ENCODE peak calls at places on chromosomes 12 and 14, in four cellular contexts. One of them, this sample, is unnamed.

GRCh38 chr12:105911966-105912365 is 226.8 kb downstream of the NUAK1 start:
- DNase-seq in lower lobe of right lung: no peak
- DNase-seq in neuronal stem cell: no peak
- DNase-seq in choroid plexus epithelial cell: no peak
- DNase-seq in this sample: no peak

GRCh38 chr14:100842799-100843198 is 16.9 kb downstream of the MEG3 start:
- DNase-seq in neuronal stem cell: no peak
- DNase-seq in lower lobe of right lung: peak; percentile 10
- DNase-seq in choroid plexus epithelial cell: peak; percentile 88
- DNase-seq in this sample: peak; percentile 88

GRCh38 chr12:12428961-12429657 is 72.2 kb downstream of the BORCS5 start:
- DNase-seq in lower lobe of right lung: no peak
- DNase-seq in choroid plexus epithelial cell: no peak
- DNase-seq in neuronal stem cell: no peak
- DNase-seq in this sample: no peak

GRCh38 chr12:31465002-31465401 is 125.9 kb downstream of the DENND5B start:
- DNase-seq in neuronal stem cell: no peak
- DNase-seq in choroid plexus epithelial cell: no peak
- DNase-seq in lower lobe of right lung: no peak
- DNase-seq in this sample: no peak

GRCh38 chr12:74286254-74286653 is 251.4 kb upstream of the ATXN7L3B start:
- DNase-seq in lower lobe of right lung: no peak
- DNase-seq in choroid plexus epithelial cell: no peak
- DNase-seq in neuronal stem cell: no peak
- DNase-seq in this sample: no peak

GRCh38 chr12:51884676-51885229 is 3.1 kb upstream of the ANKRD33 start:
- DNase-seq in neuronal stem cell: no peak
- DNase-seq in lower lobe of right lung: no peak
- DNase-seq in choroid plexus epithelial cell: no peak
- DNase-seq in this sample: no peak

GRCh38 chr12:3168775-3169221 is 91.6 kb downstream of the TSPAN9 start:
- DNase-seq in neuronal stem cell: no peak
- DNase-seq in choroid plexus epithelial cell: peak; percentile 96
- DNase-seq in lower lobe of right lung: no peak
- DNase-seq in this sample: peak; percentile 96

GRCh38 chr12:98424726-98425401 is 90.5 kb upstream of the TMPO start:
- DNase-seq in neuronal stem cell: peak; percentile 37
- DNase-seq in choroid plexus epithelial cell: peak; percentile 93
- DNase-seq in lower lobe of right lung: peak; percentile 60
- DNase-seq in this sample: peak; percentile 79

GRCh38 chr14:59356298-59356697 is 108.9 kb downstream of the GPR135 start:
- DNase-seq in lower lobe of right lung: no peak
- DNase-seq in choroid plexus epithelial cell: no peak
- DNase-seq in neuronal stem cell: no peak
- DNase-seq in this sample: no peak

GRCh38 chr14:69876848-69877306 is 2.3 kb upstream of the SMOC1 start:
- DNase-seq in choroid plexus epithelial cell: no peak
- DNase-seq in lower lobe of right lung: no peak
- DNase-seq in neuronal stem cell: no peak
- DNase-seq in this sample: no peak

GRCh38 chr14:69878251-69878650 is 965 bp upstream of the SMOC1 start:
- DNase-seq in choroid plexus epithelial cell: no peak
- DNase-seq in neuronal stem cell: no peak
- DNase-seq in lower lobe of right lung: no peak
- DNase-seq in this sample: no peak

GRCh38 chr14:69876221-69876847 is 2.9 kb upstream of the SMOC1 start:
- DNase-seq in choroid plexus epithelial cell: no peak
- DNase-seq in lower lobe of right lung: no peak
- DNase-seq in neuronal stem cell: no peak
- DNase-seq in this sample: no peak

GRCh38 chr14:69879175-69880047 is at the start of gene SMOC1:
- DNase-seq in choroid plexus epithelial cell: peak; percentile 94
- DNase-seq in neuronal stem cell: peak; percentile 81
- DNase-seq in lower lobe of right lung: no peak
- DNase-seq in this sample: peak; percentile 80

DNA sequence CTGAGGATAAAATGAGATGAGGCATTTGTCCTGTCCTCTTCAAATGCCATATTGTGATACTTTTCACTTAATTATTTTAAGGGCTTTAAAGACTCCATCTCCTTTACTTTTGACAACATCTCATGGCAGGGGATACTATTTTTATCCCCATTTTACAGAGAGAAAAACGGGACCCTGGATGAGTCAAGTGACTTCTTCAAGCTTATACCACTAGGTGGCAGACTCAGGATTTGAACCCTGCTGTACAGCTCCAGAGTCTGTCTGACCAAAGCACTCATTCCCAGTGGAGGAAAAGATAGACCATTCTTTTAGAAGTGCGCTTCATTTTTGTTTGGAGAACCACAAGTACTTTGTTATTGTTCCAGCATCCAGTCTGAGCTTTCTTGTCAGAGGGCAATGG is 1.7 kb upstream of the SMOC1 start:
- DNase-seq in neuronal stem cell: no peak
- DNase-seq in choroid plexus epithelial cell: peak; percentile 86
- DNase-seq in lower lobe of right lung: no peak
- DNase-seq in this sample: peak; percentile 64
- H3K4me3 ChIP-seq in neuronal stem cell: no peak overlapping the region
- H3K4me3 ChIP-seq in choroid plexus epithelial cell: no peak overlapping the region
- H3K4me3 ChIP-seq in lower lobe of right lung: no peak overlapping the region
- H3K4me3 ChIP-seq in this sample: no peak overlapping the region

DNA sequence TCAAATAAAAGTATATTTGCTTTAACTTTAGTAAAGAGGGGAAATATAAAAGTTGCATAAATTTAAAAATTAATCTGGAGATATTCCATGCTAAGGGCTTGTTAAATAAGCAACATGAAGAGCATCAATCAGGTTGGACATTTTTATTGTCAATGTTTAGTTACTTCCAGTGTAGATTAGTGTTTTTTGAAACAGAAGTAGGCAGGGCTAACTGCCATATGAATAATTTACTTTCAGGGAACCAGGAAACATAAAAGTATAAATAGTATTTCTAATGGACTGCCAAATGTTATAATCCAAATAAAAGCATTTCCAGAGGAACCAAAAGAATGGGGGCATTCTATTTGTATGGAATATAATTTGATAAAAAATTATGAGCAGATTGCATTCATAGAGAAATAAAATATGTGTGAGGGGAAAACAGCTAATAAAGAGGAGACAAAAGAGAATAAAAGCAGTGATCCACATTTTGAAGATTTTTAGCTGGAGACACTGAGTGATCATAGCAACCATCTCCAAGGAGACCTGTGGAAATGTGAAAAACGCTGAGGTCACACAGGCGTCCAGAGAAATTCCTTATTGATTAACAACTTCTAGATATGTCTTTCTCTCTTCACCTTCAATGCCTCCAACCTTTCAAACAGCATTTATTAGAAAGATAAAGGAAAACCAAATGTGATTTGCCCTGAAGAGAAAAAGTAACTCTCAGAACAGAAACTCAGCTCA is 70.8 kb downstream of the SRGAP1 start:
- DNase-seq in lower lobe of right lung: no peak
- DNase-seq in neuronal stem cell: no peak
- DNase-seq in choroid plexus epithelial cell: peak; percentile 80
- DNase-seq in this sample: peak; percentile 72
- H3K4me3 ChIP-seq in lower lobe of right lung: no peak overlapping the region
- H3K4me3 ChIP-seq in neuronal stem cell: no peak overlapping the region
- H3K4me3 ChIP-seq in choroid plexus epithelial cell: no peak overlapping the region
- H3K4me3 ChIP-seq in this sample: no peak overlapping the region

GRCh38 chr14:105123981-105124836 is 44.4 kb downstream of the JAG2 start:
- DNase-seq in choroid plexus epithelial cell: no peak
- DNase-seq in lower lobe of right lung: no peak
- DNase-seq in neuronal stem cell: no peak
- DNase-seq in this sample: no peak
- H3K4me3 ChIP-seq in choroid plexus epithelial cell: no peak overlapping the region
- H3K4me3 ChIP-seq in lower lobe of right lung: no peak overlapping the region
- H3K4me3 ChIP-seq in neuronal stem cell: no peak overlapping the region
- H3K4me3 ChIP-seq in this sample: no peak overlapping the region

DNA sequence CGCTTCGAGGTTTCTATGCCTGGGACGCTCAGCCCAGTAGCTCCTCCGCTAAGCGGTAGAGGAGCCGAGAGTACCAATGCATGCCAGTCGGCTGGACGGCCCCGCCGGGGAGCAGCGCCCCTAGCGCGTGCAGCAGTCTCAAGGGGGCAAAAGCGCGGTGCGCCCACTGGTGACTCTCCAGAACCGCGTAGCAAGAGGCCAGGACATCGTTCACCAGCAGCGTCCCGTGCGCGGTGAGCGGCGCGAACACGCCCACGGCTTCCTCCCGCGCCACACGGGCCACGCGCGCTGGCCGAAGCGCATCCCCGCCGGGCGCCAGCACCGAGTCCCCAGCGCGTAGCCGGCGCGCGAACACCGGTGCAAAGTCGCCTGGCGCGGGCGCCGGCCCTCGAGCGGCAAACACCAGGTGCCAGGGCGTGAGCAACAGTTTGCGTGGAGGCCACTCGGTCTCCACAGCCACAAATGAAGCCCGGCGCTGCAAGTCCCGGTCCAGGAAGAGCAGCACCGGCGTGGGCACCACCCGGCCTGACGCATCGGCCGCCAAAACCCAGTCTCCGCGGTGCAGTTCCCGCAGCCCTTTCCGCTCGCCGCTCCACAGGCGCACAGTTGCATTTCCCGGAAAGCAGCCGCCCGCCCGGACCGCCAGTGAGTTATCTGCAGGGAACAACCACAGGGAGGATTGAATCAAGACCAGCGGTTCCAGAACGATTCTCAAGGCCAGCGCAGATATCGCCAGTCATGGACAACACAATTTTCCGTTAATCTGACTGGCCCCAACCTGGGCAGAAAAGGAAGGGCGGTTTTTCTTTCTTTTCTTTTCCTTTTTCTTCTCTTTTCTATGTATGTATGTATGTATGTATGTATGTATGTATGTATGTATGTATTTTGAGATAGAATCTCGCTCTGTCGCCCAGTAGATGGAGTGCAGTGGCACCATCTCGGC is 4.5 kb downstream of the DHH start:
- DNase-seq in lower lobe of right lung: peak; percentile 52
- DNase-seq in neuronal stem cell: no peak
- DNase-seq in choroid plexus epithelial cell: peak; percentile 54
- DNase-seq in this sample: peak; percentile 59
- H3K4me3 ChIP-seq in lower lobe of right lung: peak overlapping the region; percentile 45
- H3K4me3 ChIP-seq in neuronal stem cell: peak overlapping the region; percentile 28
- H3K4me3 ChIP-seq in choroid plexus epithelial cell: peak overlapping the region; percentile 37
- H3K4me3 ChIP-seq in this sample: peak overlapping the region; percentile 22

DNA sequence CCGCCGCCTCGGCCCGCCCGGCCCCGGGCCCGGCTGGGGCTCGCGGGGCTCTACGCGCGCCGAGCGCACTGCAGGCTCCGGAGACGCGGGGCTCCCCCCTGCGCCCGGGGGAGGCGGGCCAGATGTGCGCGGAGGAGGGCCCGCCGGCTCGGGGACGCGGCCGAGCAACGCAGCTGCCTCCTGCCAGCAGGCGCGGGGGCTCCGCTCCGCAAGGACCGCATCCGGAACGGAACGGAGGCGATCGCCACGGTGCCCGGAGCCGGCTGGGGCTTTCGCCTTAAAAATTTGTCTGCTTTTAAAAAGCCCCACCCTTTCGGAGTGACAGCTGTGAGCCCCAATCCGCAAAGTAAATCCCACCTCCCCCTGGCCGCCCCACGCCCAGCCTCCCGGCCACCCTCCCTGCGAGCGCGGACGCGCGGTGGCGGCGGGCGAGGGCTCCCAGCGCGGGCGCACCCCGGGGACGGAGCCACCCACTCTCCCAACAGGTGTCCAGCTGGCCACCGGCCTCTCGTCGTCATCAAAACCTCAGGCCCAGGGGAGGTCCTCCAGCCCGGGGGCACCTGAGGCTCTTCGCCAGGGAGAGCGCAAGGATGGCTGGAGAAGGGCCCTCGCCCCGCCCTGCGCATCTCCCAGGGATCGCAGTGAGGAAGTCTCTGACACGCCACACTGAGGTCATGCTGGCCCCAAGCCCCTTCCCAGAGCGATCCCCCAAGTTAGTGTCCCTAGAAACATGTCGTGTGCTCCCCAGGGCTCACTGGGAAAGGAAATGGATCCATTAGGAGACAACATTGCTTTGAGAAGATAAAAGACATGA is at the start of gene TMEM132D:
- DNase-seq in lower lobe of right lung: no peak
- DNase-seq in neuronal stem cell: peak; percentile 44
- DNase-seq in choroid plexus epithelial cell: no peak
- DNase-seq in this sample: peak; percentile 16
- H3K4me3 ChIP-seq in lower lobe of right lung: no peak within 1 kb of the TSS
- H3K4me3 ChIP-seq in neuronal stem cell: no peak within 1 kb of the TSS
- H3K4me3 ChIP-seq in choroid plexus epithelial cell: peak within 1 kb of the TSS; percentile 29
- H3K4me3 ChIP-seq in this sample: peak within 1 kb of the TSS; percentile 38

GRCh38 chr12:50221228-50222008 is 54.2 kb upstream of the CERS5 start:
- DNase-seq in neuronal stem cell: peak; percentile 21
- DNase-seq in choroid plexus epithelial cell: peak; percentile 94
- DNase-seq in lower lobe of right lung: no peak
- DNase-seq in this sample: peak; percentile 91
- H3K4me3 ChIP-seq in neuronal stem cell: peak overlapping the region; percentile 55
- H3K4me3 ChIP-seq in choroid plexus epithelial cell: peak overlapping the region; percentile 63
- H3K4me3 ChIP-seq in lower lobe of right lung: peak overlapping the region; percentile 52
- H3K4me3 ChIP-seq in this sample: peak overlapping the region; percentile 64

GRCh38 chr12:67807808-67808207 is 159.3 kb downstream of the DYRK2 start:
- DNase-seq in neuronal stem cell: no peak
- DNase-seq in lower lobe of right lung: no peak
- DNase-seq in choroid plexus epithelial cell: no peak
- DNase-seq in this sample: no peak
- H3K4me3 ChIP-seq in neuronal stem cell: no peak overlapping the region
- H3K4me3 ChIP-seq in lower lobe of right lung: no peak overlapping the region
- H3K4me3 ChIP-seq in choroid plexus epithelial cell: no peak overlapping the region
- H3K4me3 ChIP-seq in this sample: no peak overlapping the region

DNA sequence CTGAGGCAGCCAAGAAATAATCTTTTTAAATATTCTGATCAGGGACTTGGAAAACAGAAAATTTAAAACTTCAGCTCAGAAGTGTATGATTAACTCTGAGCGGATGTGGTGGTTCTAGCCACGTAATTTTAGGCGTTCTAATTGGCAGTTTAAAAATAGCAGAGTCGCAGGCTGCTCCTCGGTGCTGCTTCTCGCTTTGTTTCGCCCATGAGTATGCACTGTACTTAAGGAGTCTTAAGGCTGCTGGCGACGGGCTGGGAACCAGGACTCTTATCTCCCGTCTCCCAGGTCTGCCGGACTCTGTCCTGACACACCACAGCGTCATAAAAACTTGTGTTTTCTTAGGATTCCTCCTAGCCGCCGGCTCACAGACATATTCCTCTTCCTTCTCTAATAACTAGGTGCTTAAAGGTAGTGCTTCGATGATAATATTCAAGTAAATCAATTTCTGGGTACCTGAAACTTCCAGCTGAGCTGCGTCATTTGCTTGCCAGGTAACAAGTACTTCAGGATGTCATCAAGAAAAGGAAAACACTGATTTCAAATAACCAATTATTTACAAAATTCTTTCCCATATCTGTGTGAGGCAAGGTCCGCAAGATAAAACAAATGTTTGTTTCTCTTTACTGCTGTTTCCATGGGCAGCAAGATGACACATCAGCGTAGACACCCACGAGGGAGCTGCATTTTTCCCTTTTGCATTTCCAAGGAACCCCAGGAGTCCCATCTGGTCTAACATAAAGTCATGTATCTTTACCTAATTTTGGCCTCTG is 113.2 kb upstream of the PELI2 start:
- DNase-seq in choroid plexus epithelial cell: peak; percentile 89
- DNase-seq in neuronal stem cell: no peak
- DNase-seq in lower lobe of right lung: peak; percentile 52
- DNase-seq in this sample: peak; percentile 85
- H3K4me3 ChIP-seq in choroid plexus epithelial cell: peak overlapping the region; percentile 47
- H3K4me3 ChIP-seq in neuronal stem cell: no peak overlapping the region
- H3K4me3 ChIP-seq in lower lobe of right lung: peak overlapping the region; percentile 26
- H3K4me3 ChIP-seq in this sample: peak overlapping the region; percentile 1